ENCODE peak calls at places on chromosomes 6 and 20, in four cellular contexts. H, Q, Z and D are unnamed samples. For H3K27me3, the result is how much of the 10 kb centered on the place peaks cover.

GRCh38 chr6:127869772-127870404 is 31.0 kb downstream of the THEMIS start:
- DNase-seq in Q (peak), H (no peak), Z (no peak), D (no peak)

GRCh38 chr6:14770572-14770971 is 475.3 kb upstream of the JARID2 start:
- DNase-seq in Q (no peak), H (no peak), Z (no peak), D (no peak)

GRCh38 chr6:54248994-54249393 is 59.2 kb upstream of the TINAG start:
- DNase-seq in H (no peak), Z (no peak), Q (no peak), D (no peak)

GRCh38 chr6:42781811-42782688 is at the start of gene BICRAL:
- DNase-seq in H (peak), Q (peak), Z (peak), D (peak)

GRCh38 chr6:143634486-143634885 is 43.3 kb upstream of the PHACTR2 start:
- DNase-seq in Z (no peak), Q (peak), H (no peak), D (no peak)

GRCh38 chr6:87697581-87698552 is 4.2 kb downstream of the AKIRIN2 start:
- DNase-seq in Z (no peak), H (no peak), Q (no peak), D (no peak)

GRCh38 chr6:5398530-5398929 is 137.2 kb downstream of the FARS2 start:
- DNase-seq in Q (peak), Z (no peak), H (no peak), D (no peak)

GRCh38 chr6:26629373-26629772 is 30.2 kb downstream of the ZNF322 start:
- DNase-seq in H (no peak), Z (no peak), Q (no peak), D (no peak)

GRCh38 chr6:116144590-116144989 is 18.7 kb upstream of the COL10A1 start:
- DNase-seq in H (no peak), Q (peak), Z (no peak), D (no peak)

GRCh38 chr6:154298297-154298696 is 58.3 kb downstream of the IPCEF1 start:
- DNase-seq in Q (no peak), H (no peak), Z (no peak), D (no peak)

GRCh38 chr6:30931959-30932645 is at the start of gene SFTA2:
- DNase-seq in Z (no peak), H (no peak), Q (no peak), D (peak)

GRCh38 chr20:54573838-54574237 is 98.4 kb downstream of the DOK5 start:
- DNase-seq in Z (no peak), H (peak), Q (no peak), D (no peak)

GRCh38 chr6:19754686-19755085 is 82.5 kb upstream of the ID4 start:
- DNase-seq in Z (no peak), Q (no peak), H (no peak), D (no peak)

GRCh38 chr6:39068391-39068790 is 19.8 kb downstream of the GLP1R start:
- DNase-seq in Q (no peak), H (no peak), Z (peak), D (peak)

GRCh38 chr6:2891768-2892170 is 11.3 kb downstream of the SERPINB9 start:
- DNase-seq in H (no peak), Z (peak), Q (no peak), D (no peak)

GRCh38 chr6:45436544-45437440 is 59.1 kb upstream of the SUPT3H start:
- DNase-seq in Q (peak), H (no peak), Z (no peak), D (no peak)

GRCh38 chr6:98840385-98840784 is 6.0 kb downstream of the POU3F2 start:
- DNase-seq in H (no peak), Z (no peak), Q (no peak), D (no peak)

GRCh38 chr20:47343007-47343472 is 13.5 kb downstream of the ZMYND8 start:
- DNase-seq in Q (no peak), H (no peak), Z (peak), D (peak)

GRCh38 chr6:74705451-74705850 is 500.4 kb downstream of the COL12A1 start:
- DNase-seq in H (no peak), Z (no peak), Q (no peak), D (no peak)

GRCh38 chr20:63626424-63627128 is at the start of gene GMEB2:
- DNase-seq in H (no peak), Z (peak), Q (no peak), D (peak)

GRCh38 chr6:158170656-158171081 is 2.5 kb downstream of the GTF2H5 start:
- DNase-seq in H (no peak), Z (no peak), Q (peak), D (no peak)

GRCh38 chr20:37231970-37232620 is 29.5 kb downstream of the GHRH start:
- DNase-seq in Q (no peak), Z (no peak), H (no peak), D (no peak)

GRCh38 chr6:141848029-141848890 is 284.5 kb upstream of the GJE1 start:
- DNase-seq in Q (no peak), H (no peak), Z (no peak), D (no peak)

GRCh38 chr20:49445176-49445575 is 37.3 kb downstream of the KCNB1 start:
- DNase-seq in Z (no peak), H (no peak), Q (peak), D (no peak)

GRCh38 chr6:166616261-166617226 is 10.5 kb downstream of the RPS6KA2 start:
- DNase-seq in H (peak), Q (no peak), Z (no peak), D (no peak)

GRCh38 chr20:58228484-58229197 is at the start of gene ANKRD60:
- DNase-seq in Z (no peak), Q (peak), H (no peak), D (no peak)

GRCh38 chr6:109687271-109687721 is 3.7 kb downstream of the AK9 start:
- DNase-seq in Q (no peak), Z (no peak), H (peak), D (no peak)

GRCh38 chr20:6466065-6466810 is 301.2 kb upstream of the BMP2 start:
- DNase-seq in Q (no peak), Z (no peak), H (no peak), D (no peak)

GRCh38 chr6:108157234-108157971 is 8.4 kb upstream of the NR2E1 start:
- DNase-seq in Q (no peak), H (no peak), Z (no peak), D (no peak)

GRCh38 chr6:153106021-153106420 is 25.1 kb downstream of the RGS17 start:
- DNase-seq in H (no peak), Q (no peak), Z (no peak), D (no peak)

GRCh38 chr6:85126448-85127178 is 323.3 kb upstream of the NT5E start:
- DNase-seq in H (peak), Z (peak), Q (peak), D (no peak)

GRCh38 chr6:142011156-142011555 is 121.6 kb upstream of the GJE1 start:
- DNase-seq in Q (no peak), Z (no peak), H (no peak), D (no peak)

GRCh38 chr6:45812937-45813336 is 202.7 kb downstream of the CLIC5 start:
- DNase-seq in Z (no peak), Q (no peak), H (no peak), D (no peak)

GRCh38 chr6:6661684-6662083 is 73.2 kb downstream of the LY86 start:
- DNase-seq in H (peak), Z (no peak), Q (no peak), D (no peak)

GRCh38 chr20:61356171-61356570 is 104.1 kb downstream of the CDH4 start:
- DNase-seq in Z (peak), Q (no peak), H (no peak), D (no peak)

GRCh38 chr20:50690979-50691584 is at the start of gene RIPOR3:
- DNase-seq in Q (peak), Z (no peak), H (no peak), D (no peak)
- H3K4me3 ChIP-seq in Q (no peak), Z (peak), H (peak), D (peak)

DNA sequence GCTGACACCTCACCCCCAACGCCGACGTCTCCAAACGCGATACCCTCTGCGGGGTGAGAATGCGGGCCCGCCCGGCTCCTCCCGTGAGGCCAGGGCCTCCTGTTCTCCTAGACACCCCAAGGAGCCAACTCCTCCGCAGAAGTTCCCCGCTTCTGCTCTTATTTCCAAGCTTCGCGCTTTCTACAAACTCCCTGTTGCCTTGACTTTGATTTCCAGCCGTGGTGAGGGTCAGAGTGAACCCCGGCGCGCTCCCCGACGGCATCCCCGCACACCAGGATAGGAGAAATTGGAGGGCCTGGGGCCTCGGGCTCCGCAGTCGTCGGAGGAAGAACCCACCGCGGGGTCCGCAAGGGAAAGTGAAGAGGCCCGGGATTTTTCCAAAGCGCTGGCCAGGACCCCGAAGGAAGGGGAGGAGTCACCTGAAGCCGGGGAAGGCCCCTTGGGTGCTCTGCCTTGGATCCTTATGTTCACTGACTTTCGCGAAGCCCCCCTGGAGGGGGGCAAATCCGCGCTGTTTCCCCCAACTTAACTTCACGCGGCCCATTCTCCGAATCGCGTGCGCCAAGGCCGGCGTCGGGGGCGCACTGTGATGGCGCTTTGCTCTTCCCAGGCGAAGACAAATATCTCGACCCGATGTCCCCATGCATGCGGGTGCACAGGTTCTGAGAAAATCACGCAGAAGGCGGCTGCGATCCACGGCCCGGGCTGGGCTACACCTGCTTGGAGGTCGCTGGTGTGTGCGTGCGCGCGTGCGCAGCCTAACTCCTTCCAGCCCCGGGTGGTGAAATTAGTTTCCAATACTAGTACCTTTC is 3.0 kb upstream of the INSM1 start:
- DNase-seq in H (no peak), Q (no peak), Z (peak), D (no peak)
- H3K27me3 ChIP-seq in H (half or more), Q (half or more), Z (under half), D (half or more)

GRCh38 chr20:32203556-32204484 is 3.7 kb downstream of the PLAGL2 start:
- DNase-seq in Q (no peak), H (no peak), Z (no peak), D (no peak)
- H3K4me3 ChIP-seq in Q (no peak), H (no peak), Z (no peak), D (peak)

GRCh38 chr6:139003751-139004150 is 15.7 kb upstream of the REPS1 start:
- DNase-seq in Q (no peak), Z (no peak), H (no peak), D (no peak)

GRCh38 chr6:139008117-139008516 is 20.1 kb upstream of the REPS1 start:
- DNase-seq in Q (no peak), Z (no peak), H (no peak), D (no peak)

GRCh38 chr6:139010674-139011073 is 17.9 kb upstream of the ABRACL start:
- DNase-seq in H (no peak), Z (no peak), Q (peak), D (no peak)

GRCh38 chr6:139007428-139007827 is 19.4 kb upstream of the REPS1 start:
- DNase-seq in Z (no peak), H (no peak), Q (no peak), D (no peak)

DNA sequence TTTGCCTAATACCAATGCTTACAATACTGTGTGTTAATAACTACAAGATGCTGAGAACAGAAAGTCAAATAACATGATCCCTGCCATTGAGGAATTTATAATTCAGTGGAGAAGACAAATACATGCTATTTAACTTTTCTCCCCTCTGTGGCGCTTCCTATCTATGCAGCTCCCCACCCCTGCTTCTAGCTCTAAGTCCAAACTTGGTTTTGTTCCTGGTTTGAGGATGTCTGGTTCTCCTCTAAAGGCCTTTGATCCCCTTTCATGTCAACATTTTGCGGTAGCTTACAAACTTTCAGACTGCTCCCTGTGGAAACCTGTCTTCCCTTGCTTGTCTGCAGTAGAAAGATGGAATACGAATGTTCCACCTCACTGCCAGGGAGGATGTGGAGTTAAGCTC is 18.4 kb upstream of the REPS1 start:
- DNase-seq in Q (no peak), Z (no peak), H (no peak), D (no peak)
- H3K27me3 ChIP-seq in Q (under half), Z (under half), H (under half), D (under half)

GRCh38 chr6:37005827-37006514 is 516 bp downstream of the FGD2 start:
- DNase-seq in Z (peak), Q (no peak), H (no peak), D (no peak)
- H3K4me3 ChIP-seq in Z (peak), Q (no peak), H (peak), D (peak)

GRCh38 chr20:45294003-45294368 is 12.7 kb upstream of the RBPJL start:
- DNase-seq in Z (no peak), H (no peak), Q (no peak), D (no peak)
- H3K27me3 ChIP-seq in Z (under half), H (under half), Q (under half), D (under half)

DNA sequence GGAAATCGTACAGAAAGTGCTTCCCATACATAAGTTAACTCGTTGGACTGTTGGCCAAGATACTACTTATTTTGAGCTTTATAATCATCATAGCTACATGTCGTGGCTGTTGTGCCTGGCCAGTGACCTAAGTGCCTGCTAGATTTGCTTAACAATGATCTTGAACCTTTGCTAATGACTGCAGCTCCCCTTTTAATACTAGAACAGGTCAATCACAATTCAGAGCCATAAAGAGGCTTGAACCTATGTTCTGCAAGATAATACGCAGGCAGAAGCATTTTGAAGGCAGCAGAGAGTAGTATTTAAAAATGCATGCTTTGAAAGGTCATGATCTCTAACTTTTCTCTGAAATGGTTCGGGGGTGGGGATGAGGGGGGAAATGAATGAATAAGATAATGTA is 2.5 kb downstream of the MRS2 start:
- DNase-seq in Q (no peak), Z (no peak), H (no peak), D (no peak)
- H3K4me3 ChIP-seq in Q (no peak), Z (no peak), H (no peak), D (no peak)